ENCODE peak calls at places on chromosomes 3 and 15, in ten cellular contexts. E is IMR-90, C is heart left ventricle, B is GM12878, G is uterus, W is breast epithelium, I is body of pancreas, X is transverse colon, D is GM12891, N is A549. R is an unnamed sample.

GRCh38 chr3:173945801-173946200 is 548.3 kb downstream of the NLGN1 start:
- DNase-seq in E (no peak), C (no peak), B (no peak), G (no peak), W (no peak), I (no peak), X (no peak), D (no peak), N (no peak), R (no peak)

GRCh38 chr3:133188996-133189395 is 150.8 kb downstream of the TMEM108 start:
- DNase-seq in E (no peak), C (no peak), B (no peak), G (no peak), W (no peak), I (no peak), X (no peak), D (no peak), N (no peak), R (no peak)

GRCh38 chr3:124410471-124410870 is 319.8 kb upstream of the UMPS start:
- DNase-seq in E (peak), C (no peak), B (no peak), G (no peak), W (no peak), I (no peak), X (no peak), D (no peak), N (no peak), R (no peak)

GRCh38 chr3:123749716-123750115 is 134.4 kb downstream of the MYLK start:
- DNase-seq in E (peak), C (no peak), B (no peak), G (no peak), W (no peak), I (no peak), X (no peak), D (no peak), N (peak), R (no peak)

GRCh38 chr3:161171639-161172552 is 49.2 kb upstream of the NMD3 start:
- DNase-seq in E (no peak), C (no peak), B (no peak), G (no peak), W (no peak), I (no peak), X (no peak), D (no peak), N (peak), R (no peak)

GRCh38 chr15:74320358-74321247 is 46.8 kb downstream of the CYP11A1 start:
- DNase-seq in E (peak), C (peak), B (no peak), G (peak), W (no peak), I (peak), X (peak), D (no peak), N (peak), R (peak)

GRCh38 chr3:71579301-71579933 is 4.1 kb downstream of the FOXP1 start:
- DNase-seq in E (no peak), C (no peak), B (no peak), G (no peak), W (no peak), I (no peak), X (no peak), D (no peak), N (no peak), R (no peak)

GRCh38 chr3:42906085-42906904 is at the start of gene ZNF662:
- DNase-seq in E (no peak), C (peak), B (no peak), G (peak), W (peak), I (peak), X (peak), D (no peak), N (no peak), R (no peak)

GRCh38 chr3:42501681-42502428 is 588 bp upstream of the VIPR1 start:
- DNase-seq in E (peak), C (peak), B (no peak), G (no peak), W (peak), I (peak), X (peak), D (peak), N (peak), R (peak)

GRCh38 chr3:133915685-133916639 is 20.3 kb upstream of the RAB6B start:
- DNase-seq in E (no peak), C (no peak), B (no peak), G (no peak), W (no peak), I (no peak), X (no peak), D (no peak), N (no peak), R (no peak)

GRCh38 chr3:166685246-166685645 is 694.9 kb downstream of the ZBBX start:
- DNase-seq in E (no peak), C (no peak), B (no peak), G (no peak), W (no peak), I (no peak), X (no peak), D (no peak), N (no peak), R (no peak)

GRCh38 chr3:4582634-4583033 is 89.5 kb downstream of the ITPR1 start:
- DNase-seq in E (peak), C (no peak), B (no peak), G (no peak), W (no peak), I (no peak), X (no peak), D (no peak), N (no peak), R (no peak)

GRCh38 chr3:170410428-170411029 is 8.1 kb upstream of the CLDN11 start:
- DNase-seq in E (no peak), C (no peak), B (no peak), G (no peak), W (no peak), I (no peak), X (no peak), D (no peak), N (peak), R (no peak)

GRCh38 chr3:119084371-119085069 is 49.9 kb upstream of the IGSF11 start:
- DNase-seq in E (no peak), C (no peak), B (no peak), G (no peak), W (no peak), I (no peak), X (no peak), D (no peak), N (peak), R (no peak)

GRCh38 chr3:54939591-54940300 is 11.9 kb upstream of the LRTM1 start:
- DNase-seq in E (peak), C (no peak), B (no peak), G (no peak), W (no peak), I (no peak), X (no peak), D (no peak), N (no peak), R (no peak)

GRCh38 chr3:152511904-152512303 is 243.2 kb downstream of the MBNL1 start:
- DNase-seq in E (no peak), C (no peak), B (peak), G (no peak), W (no peak), I (no peak), X (no peak), D (no peak), N (no peak), R (no peak)

GRCh38 chr15:39579487-39580116 is 1.3 kb upstream of the THBS1 start:
- DNase-seq in E (peak), C (peak), B (no peak), G (peak), W (peak), I (peak), X (peak), D (no peak), N (peak), R (no peak)

GRCh38 chr3:107630779-107631178 is 108.0 kb downstream of the BBX start:
- DNase-seq in E (no peak), C (no peak), B (no peak), G (no peak), W (no peak), I (no peak), X (no peak), D (no peak), N (no peak), R (no peak)

GRCh38 chr3:128074851-128075515 is 22.7 kb downstream of the SEC61A1 start:
- DNase-seq in E (no peak), C (no peak), B (no peak), G (no peak), W (no peak), I (no peak), X (no peak), D (no peak), N (no peak), R (no peak)

GRCh38 chr15:66833372-66833771 is 131.3 kb downstream of the SMAD6 start:
- DNase-seq in E (no peak), C (no peak), B (no peak), G (no peak), W (no peak), I (no peak), X (no peak), D (no peak), N (no peak), R (no peak)

GRCh38 chr15:69013726-69014406 is 629 bp upstream of the NOX5 start:
- DNase-seq in E (no peak), C (no peak), B (no peak), G (no peak), W (no peak), I (no peak), X (no peak), D (no peak), N (no peak), R (no peak)

GRCh38 chr15:84887928-84888327 is 3.5 kb downstream of the SLC28A1 start:
- DNase-seq in E (no peak), C (no peak), B (no peak), G (no peak), W (no peak), I (no peak), X (no peak), D (peak), N (no peak), R (no peak)

GRCh38 chr15:84883916-84884781 is at the start of gene SLC28A1:
- DNase-seq in E (no peak), C (no peak), B (no peak), G (no peak), W (no peak), I (no peak), X (no peak), D (no peak), N (no peak), R (no peak)

GRCh38 chr15:84888639-84889038 is 4.2 kb downstream of the SLC28A1 start:
- DNase-seq in E (no peak), C (no peak), B (no peak), G (no peak), W (no peak), I (no peak), X (no peak), D (no peak), N (no peak), R (no peak)

GRCh38 chr15:84886984-84887299 is 2.5 kb downstream of the SLC28A1 start:
- DNase-seq in E (no peak), C (no peak), B (no peak), G (no peak), W (no peak), I (no peak), X (no peak), D (no peak), N (no peak), R (no peak)

DNA sequence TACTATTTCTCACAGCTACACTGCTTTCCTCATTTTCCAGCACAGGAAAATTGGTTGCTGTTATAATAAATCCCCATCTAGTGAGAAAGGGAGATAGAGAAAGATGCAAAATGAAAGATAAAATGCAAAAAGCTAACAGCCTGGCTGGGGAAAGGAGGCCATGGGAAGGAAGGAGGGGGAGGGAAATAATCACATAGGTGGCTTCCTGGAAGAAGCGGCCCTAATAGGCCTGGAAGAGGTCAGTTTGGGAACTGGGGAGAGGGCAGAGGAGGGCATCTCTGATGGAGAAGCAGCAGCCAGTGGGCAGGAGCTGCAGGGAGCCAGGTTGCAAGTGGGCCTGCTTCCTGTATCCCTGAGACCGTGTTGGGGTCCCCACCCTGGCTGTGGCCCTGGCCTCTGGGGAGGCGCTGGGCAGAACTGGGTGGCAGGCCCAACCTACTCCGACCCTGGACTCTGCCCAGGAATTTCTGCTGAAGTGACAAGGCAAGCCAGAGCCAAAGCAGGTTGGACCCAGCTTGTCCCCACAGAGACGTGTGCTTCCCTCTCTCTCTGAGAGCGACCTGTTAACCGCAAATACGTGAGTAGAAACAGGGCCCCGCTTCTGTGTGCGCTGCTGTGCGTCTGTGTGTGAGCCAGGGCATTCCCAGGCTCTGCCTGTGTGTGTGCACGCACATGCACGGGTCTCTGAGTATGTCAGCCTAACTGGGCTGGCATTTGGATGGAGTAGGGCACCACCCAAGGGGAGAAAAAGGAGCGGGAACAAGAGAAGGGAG is 1.9 kb downstream of the SLC28A1 start:
- DNase-seq in E (no peak), C (peak), B (no peak), G (no peak), W (no peak), I (no peak), X (no peak), D (no peak), N (no peak), R (no peak)
- TF ChIP-seq POLR2A in E (no peak), C (no peak), B (no peak), G (no peak), W (no peak), I (no peak), X (no peak), D (no peak), N (no peak), R (no peak)

DNA sequence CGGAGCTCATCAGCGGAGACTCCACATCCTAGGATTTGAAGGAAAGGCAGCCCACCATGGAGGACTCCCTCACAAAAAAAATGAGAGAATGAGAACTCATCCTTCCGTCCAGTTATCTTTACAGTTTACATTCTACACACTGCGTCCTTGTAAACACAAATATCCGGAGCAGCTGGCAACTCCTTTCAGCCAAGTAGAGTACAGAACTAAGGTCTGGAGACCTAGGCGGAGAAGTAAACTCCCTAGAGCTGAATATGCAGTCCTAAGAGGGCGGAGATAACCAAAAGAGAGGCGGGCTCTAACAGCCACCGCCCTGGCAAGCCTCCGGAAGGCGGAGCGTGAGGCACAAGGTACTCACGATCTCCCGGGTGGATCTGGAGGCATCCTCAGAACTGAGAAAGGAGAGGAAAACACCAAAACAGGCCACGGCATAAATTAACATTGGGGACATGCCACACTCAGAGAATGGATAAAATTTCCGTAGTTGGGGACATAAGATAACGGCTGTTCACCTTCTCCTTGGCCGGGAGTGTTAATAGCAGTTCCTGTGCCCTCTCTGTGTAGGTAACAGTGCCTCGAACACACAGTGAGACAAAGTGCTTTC is 976 bp upstream of the SIN3A start:
- DNase-seq in E (peak), C (peak), B (peak), G (peak), W (peak), I (peak), X (peak), D (no peak), N (peak), R (peak)
- TF ChIP-seq POLR2A in E (peak), C (no peak), B (peak), G (no peak), W (peak), I (no peak), X (peak), D (peak), N (no peak), R (peak)

GRCh38 chr3:172520332-172520831 is 2.8 kb downstream of the TNFSF10 start:
- DNase-seq in E (peak), C (no peak), B (peak), G (no peak), W (no peak), I (no peak), X (no peak), D (no peak), N (no peak), R (no peak)
- TF ChIP-seq POLR2A in E (no peak), C (no peak), B (no peak), G (no peak), W (no peak), I (no peak), X (no peak), D (no peak), N (no peak), R (no peak)

GRCh38 chr15:63503739-63504246 is 600 bp upstream of the USP3 start:
- DNase-seq in E (peak), C (peak), B (no peak), G (peak), W (no peak), I (peak), X (peak), D (no peak), N (peak), R (no peak)
- TF ChIP-seq POLR2A in E (peak), C (no peak), B (peak), G (no peak), W (no peak), I (no peak), X (no peak), D (peak), N (peak), R (no peak)

GRCh38 chr3:125990253-125990970 is 21.4 kb downstream of the ROPN1B start:
- DNase-seq in E (peak), C (peak), B (peak), G (peak), W (peak), I (peak), X (peak), D (peak), N (peak), R (peak)
- TF ChIP-seq POLR2A in E (no peak), C (peak), B (peak), G (no peak), W (peak), I (no peak), X (peak), D (peak), N (peak), R (peak)

GRCh38 chr15:44711356-44712107 is at the start of gene B2M:
- DNase-seq in E (peak), C (peak), B (peak), G (peak), W (peak), I (peak), X (peak), D (no peak), N (peak), R (peak)
- TF ChIP-seq POLR2A in E (peak), C (peak), B (peak), G (peak), W (peak), I (peak), X (peak), D (peak), N (peak), R (peak)

GRCh38 chr3:52689151-52689550 is 3.3 kb downstream of the GNL3 start:
- DNase-seq in E (no peak), C (no peak), B (no peak), G (no peak), W (no peak), I (no peak), X (no peak), D (no peak), N (no peak), R (no peak)
- TF ChIP-seq POLR2A in E (no peak), C (no peak), B (no peak), G (no peak), W (no peak), I (no peak), X (no peak), D (no peak), N (no peak), R (no peak)

R was measured in GM12892.